ENCODE peak calls at places on chromosomes 7 and 10, in seven cellular contexts. S is uterus, U is neural progenitor cell, X is AG04450, B is dorsolateral prefrontal cortex, C is GM23338, R is lower lobe of right lung. K is an unnamed sample. For H3K27me3, the result is how much of the 10 kb centered on the place peaks cover.

GRCh38 chr10:21298686-21299085 is 226.8 kb downstream of the SKIDA1 start:
- DNase-seq in X (no peak), C (no peak), B (no peak), S (no peak), U (no peak), R (no peak), K (no peak)

GRCh38 chr10:35574924-35575352 is 30.2 kb upstream of the GJD4 start:
- DNase-seq in S (no peak), C (peak), X (peak), B (no peak), U (no peak), R (no peak), K (peak)

GRCh38 chr7:135888740-135889139 is 88.4 kb downstream of the MTPN start:
- DNase-seq in R (no peak), X (no peak), B (no peak), U (no peak), S (no peak), C (no peak), K (no peak)

GRCh38 chr7:144670251-144670650 is 165.6 kb downstream of the TPK1 start:
- DNase-seq in U (no peak), S (no peak), C (peak), R (no peak), B (no peak), X (no peak), K (no peak)

GRCh38 chr10:71234970-71235681 is 22.8 kb downstream of the UNC5B start:
- DNase-seq in B (no peak), S (peak), C (no peak), U (peak), R (peak), X (no peak), K (no peak)

GRCh38 chr10:34732926-34733325 is 82.2 kb downstream of the PARD3 start:
- DNase-seq in B (no peak), R (no peak), U (peak), X (no peak), C (peak), S (no peak), K (no peak)

GRCh38 chr7:116212859-116213258 is 2.5 kb downstream of the TES start:
- DNase-seq in B (no peak), X (no peak), S (no peak), R (no peak), U (no peak), C (no peak), K (no peak)

GRCh38 chr7:155452505-155453295 is 5.2 kb upstream of the EN2 start:
- DNase-seq in C (no peak), S (no peak), R (no peak), X (no peak), U (no peak), B (no peak), K (no peak)

GRCh38 chr10:132551093-132551807 is 13.7 kb downstream of the INPP5A start:
- DNase-seq in R (no peak), U (no peak), B (no peak), C (no peak), X (no peak), S (no peak), K (no peak)

GRCh38 chr7:130529417-130529816 is 37.5 kb downstream of the MEST start:
- DNase-seq in X (no peak), U (no peak), B (no peak), S (no peak), R (no peak), C (no peak), K (no peak)

GRCh38 chr7:15885678-15886077 is 199.2 kb upstream of the MEOX2 start:
- DNase-seq in B (no peak), U (no peak), X (no peak), S (no peak), R (no peak), C (no peak), K (no peak)

GRCh38 chr10:127928021-127928806 is 21.3 kb downstream of the PTPRE start:
- DNase-seq in R (no peak), B (no peak), C (no peak), U (no peak), S (no peak), X (no peak), K (no peak)

GRCh38 chr10:49115015-49115795 is at the start of gene VSTM4:
- DNase-seq in R (no peak), U (peak), B (peak), X (peak), S (peak), C (peak), K (no peak)
- TF ChIP-seq CTCF in R (no peak), U (peak), B (no peak), X (peak), S (no peak), C (no peak), K (no peak)

GRCh38 chr10:96406091-96406490 is 47.3 kb upstream of the OPALIN start:
- DNase-seq in B (no peak), C (no peak), U (no peak), R (no peak), S (no peak), X (no peak), K (no peak)
- H3K27me3 ChIP-seq in B (under half), C (under half), U (under half), R (under half), S (under half), X (under half), K (under half)

DNA sequence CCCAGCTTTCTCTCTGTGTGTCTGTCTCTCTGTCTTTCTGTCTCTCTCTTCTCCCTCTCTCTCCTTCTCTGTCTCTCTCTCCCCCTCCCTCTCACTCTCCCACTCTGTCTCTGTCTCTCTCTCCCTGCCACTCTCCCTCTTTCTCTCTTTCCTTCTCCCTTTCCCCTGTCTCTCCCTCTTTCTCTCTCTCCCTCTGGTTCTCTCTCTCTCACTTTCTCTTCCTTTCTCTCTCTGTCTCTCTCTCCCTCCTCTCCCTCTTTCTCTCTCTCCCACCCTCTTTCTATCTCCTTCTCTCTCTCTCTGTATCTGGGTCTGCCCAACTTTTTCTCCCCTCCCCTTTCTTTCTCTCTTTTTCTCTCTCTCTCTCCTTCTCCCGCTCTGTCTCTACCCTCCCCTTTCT is 36.5 kb downstream of the SEC61G start:
- DNase-seq in U (no peak), R (no peak), S (no peak), C (no peak), B (no peak), X (no peak), K (no peak)
- TF ChIP-seq CTCF in U (no peak), R (no peak), S (no peak), C (no peak), B (no peak), X (no peak), K (no peak)

GRCh38 chr7:143236408-143236990 is 14.7 kb downstream of the TAS2R40 start:
- DNase-seq in U (no peak), S (no peak), C (no peak), B (no peak), R (no peak), X (no peak), K (no peak)

GRCh38 chr7:143227806-143228205 is 6.0 kb downstream of the TAS2R40 start:
- DNase-seq in X (no peak), U (no peak), B (no peak), R (no peak), C (no peak), S (no peak), K (no peak)

GRCh38 chr7:143225047-143225446 is 3.2 kb downstream of the TAS2R40 start:
- DNase-seq in R (no peak), S (no peak), X (no peak), C (no peak), B (no peak), U (no peak), K (no peak)

GRCh38 chr7:143229054-143229790 is 7.4 kb downstream of the TAS2R40 start:
- DNase-seq in B (no peak), R (no peak), X (no peak), C (peak), U (peak), S (no peak), K (no peak)

GRCh38 chr7:143230602-143231457 is 9.0 kb downstream of the TAS2R40 start:
- DNase-seq in S (no peak), U (no peak), X (no peak), B (no peak), C (no peak), R (no peak), K (no peak)
- H3K27me3 ChIP-seq in S (under half), U (under half), X (under half), B (under half), C (under half), R (under half), K (under half)

DNA sequence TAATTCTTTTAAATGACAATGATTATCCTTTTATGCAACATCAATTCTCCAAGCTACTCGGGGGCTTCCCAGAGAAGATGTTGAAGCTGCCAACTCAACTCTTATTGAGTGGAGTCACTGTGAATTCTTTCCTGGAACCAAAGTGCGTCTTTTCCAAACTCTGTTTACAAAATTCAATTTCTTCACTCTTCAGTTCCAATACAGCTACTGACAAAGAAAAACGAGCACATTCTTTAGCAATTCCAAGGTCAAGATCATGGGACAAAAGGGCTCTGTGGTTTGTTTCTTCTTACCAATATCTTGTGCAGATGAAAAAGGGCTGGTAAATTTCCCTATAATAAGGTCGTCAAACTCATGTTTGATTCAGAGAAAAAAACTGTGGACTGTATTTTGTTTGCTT is 74.2 kb downstream of the FAS start:
- DNase-seq in B (no peak), R (no peak), C (no peak), X (no peak), S (no peak), U (no peak), K (no peak)
- TF ChIP-seq CTCF in B (no peak), R (no peak), C (no peak), X (no peak), S (no peak), U (no peak), K (no peak)

K was measured in kidney epithelial cell.